ENCODE peak calls at places on chromosomes 13 and 19, in four cellular contexts. S is colonic mucosa, B is hepatocyte, C is heart right ventricle. V is an unnamed sample.

GRCh38 chr19:45114116-45114515 is 21.1 kb downstream of the PPP1R37 start:
- DNase-seq in C (no peak), S (no peak), B (no peak), V (no peak)

GRCh38 chr19:14149509-14149994 is 13.2 kb upstream of the ASF1B start:
- DNase-seq in C (peak), B (peak), S (peak), V (peak)

GRCh38 chr19:51091126-51091525 is 8.4 kb upstream of the KLK14 start:
- DNase-seq in S (no peak), B (no peak), C (no peak), V (no peak)

GRCh38 chr13:28100149-28101121 is at the start of gene FLT3:
- DNase-seq in C (peak), B (peak), S (peak), V (peak)

GRCh38 chr19:4866595-4867424 is 657 bp downstream of the PLIN3 start:
- DNase-seq in B (peak), S (peak), C (peak), V (peak)

GRCh38 chr19:3692141-3693029 is 7.9 kb downstream of the PIP5K1C start:
- DNase-seq in C (no peak), B (no peak), S (no peak), V (no peak)

GRCh38 chr13:98537740-98538139 is 39.2 kb downstream of the STK24 start:
- DNase-seq in C (no peak), S (no peak), B (no peak), V (no peak)

GRCh38 chr13:66532146-66532545 is 698.0 kb downstream of the PCDH9 start:
- DNase-seq in S (no peak), B (no peak), C (no peak), V (no peak)

GRCh38 chr19:31214086-31214485 is 135.2 kb downstream of the TSHZ3 start:
- DNase-seq in S (peak), C (peak), B (peak), V (peak)

GRCh38 chr19:54577334-54577733 is 3.7 kb downstream of the LILRA2 start:
- DNase-seq in B (no peak), C (no peak), S (no peak), V (no peak)

GRCh38 chr13:40665061-40665753 is 1.2 kb downstream of the FOXO1 start:
- DNase-seq in B (peak), C (peak), S (peak), V (peak)

GRCh38 chr13:90947976-90948375 is 399.5 kb upstream of the MIR17HG start:
- DNase-seq in C (no peak), S (no peak), B (no peak), V (no peak)

GRCh38 chr19:34962945-34963530 is 991 bp downstream of the ZNF792 start:
- DNase-seq in B (no peak), S (peak), C (peak), V (peak)

GRCh38 chr13:36124236-36124822 is 6.9 kb downstream of the DCLK1 start:
- DNase-seq in B (peak), S (no peak), C (no peak), V (no peak)

GRCh38 chr19:2039082-2039958 is 11.7 kb downstream of the MKNK2 start:
- DNase-seq in B (peak), C (no peak), S (no peak), V (no peak)

GRCh38 chr19:31511696-31512095 is 162.5 kb upstream of the TSHZ3 start:
- DNase-seq in S (no peak), B (no peak), C (no peak), V (no peak)

GRCh38 chr13:97549201-97549600 is 115.2 kb downstream of the RAP2A start:
- DNase-seq in S (no peak), B (no peak), C (no peak), V (no peak)

GRCh38 chr19:53519431-53519830 is 18.5 kb upstream of the ZNF331 start:
- DNase-seq in B (peak), C (no peak), S (no peak), V (no peak)

GRCh38 chr13:34750078-34750703 is 191.9 kb upstream of the NBEA start:
- DNase-seq in S (no peak), C (peak), B (peak), V (peak)

GRCh38 chr19:17680235-17680722 is 7.9 kb downstream of the UNC13A start:
- DNase-seq in C (peak), S (peak), B (peak), V (peak)

GRCh38 chr19:29714371-29714952 is 599 bp downstream of the C19orf12 start:
- DNase-seq in C (no peak), B (no peak), S (no peak), V (peak)

GRCh38 chr19:15397236-15397635 is 17.6 kb upstream of the AKAP8 start:
- DNase-seq in B (no peak), C (no peak), S (no peak), V (no peak)

GRCh38 chr19:18436651-18437478 is 1.1 kb downstream of the ISYNA1 start:
- DNase-seq in C (peak), B (peak), S (peak), V (peak)

GRCh38 chr13:113724780-113725315 is 34.2 kb upstream of the TMEM255B start:
- DNase-seq in B (peak), S (peak), C (peak), V (peak)

GRCh38 chr13:111867657-111868056 is 199.3 kb upstream of the SOX1 start:
- DNase-seq in S (no peak), C (no peak), B (no peak), V (no peak)

GRCh38 chr13:40306817-40307216 is 359.6 kb downstream of the FOXO1 start:
- DNase-seq in C (no peak), S (no peak), B (no peak), V (no peak)

GRCh38 chr19:14116918-14117578 is 514 bp downstream of the PRKACA start:
- DNase-seq in C (peak), S (peak), B (peak), V (peak)

GRCh38 chr19:4327252-4327876 is 11.3 kb downstream of the STAP2 start:
- DNase-seq in S (peak), B (peak), C (peak), V (peak)

GRCh38 chr19:38769635-38770211 is 3.6 kb downstream of the LGALS7 start:
- DNase-seq in B (peak), C (peak), S (peak), V (peak)

GRCh38 chr19:49222528-49222927 is 64.9 kb downstream of the TRPM4 start:
- DNase-seq in B (no peak), C (no peak), S (no peak), V (no peak)

GRCh38 chr13:36815069-36815468 is 4.0 kb upstream of the RFXAP start:
- DNase-seq in B (no peak), S (no peak), C (no peak), V (no peak)

GRCh38 chr19:30719189-30719990 is 347.2 kb downstream of the ZNF536 start:
- DNase-seq in B (peak), S (peak), C (peak), V (peak)

GRCh38 chr19:36488118-36488815 is 1.1 kb downstream of the ZNF566 start:
- DNase-seq in B (no peak), S (no peak), C (no peak), V (no peak)

GRCh38 chr19:49434907-49435577 is 6.3 kb downstream of the SLC17A7 start:
- DNase-seq in B (no peak), C (no peak), S (no peak), V (no peak)

GRCh38 chr19:47186337-47187022 is 44.5 kb downstream of the BBC3 start:
- DNase-seq in S (no peak), C (no peak), B (no peak), V (peak)
- TF ChIP-seq CTCF in S (no peak), C (no peak), B (no peak), V (no peak)

GRCh38 chr13:67867206-67867605 is 637.1 kb upstream of the PCDH9 start:
- DNase-seq in C (no peak), S (no peak), B (no peak), V (no peak)
- H3K4me3 ChIP-seq in C (no peak), S (no peak), B (no peak), V (no peak)

GRCh38 chr19:535017-535835 is 3.7 kb downstream of the CDC34 start:
- DNase-seq in S (no peak), C (no peak), B (no peak), V (peak)
- TF ChIP-seq CTCF in S (no peak), C (no peak), B (no peak), V (no peak)

GRCh38 chr19:13051581-13052165 is 51.0 kb downstream of the LYL1 start:
- DNase-seq in S (peak), B (peak), C (peak), V (peak)

GRCh38 chr19:13054605-13055212 is 47.9 kb downstream of the LYL1 start:
- DNase-seq in C (no peak), B (no peak), S (no peak), V (no peak)

GRCh38 chr19:13053761-13054604 is 48.7 kb downstream of the LYL1 start:
- DNase-seq in C (peak), S (peak), B (peak), V (peak)

GRCh38 chr19:13053238-13053637 is 49.4 kb downstream of the LYL1 start:
- DNase-seq in B (no peak), C (no peak), S (no peak), V (no peak)

DNA sequence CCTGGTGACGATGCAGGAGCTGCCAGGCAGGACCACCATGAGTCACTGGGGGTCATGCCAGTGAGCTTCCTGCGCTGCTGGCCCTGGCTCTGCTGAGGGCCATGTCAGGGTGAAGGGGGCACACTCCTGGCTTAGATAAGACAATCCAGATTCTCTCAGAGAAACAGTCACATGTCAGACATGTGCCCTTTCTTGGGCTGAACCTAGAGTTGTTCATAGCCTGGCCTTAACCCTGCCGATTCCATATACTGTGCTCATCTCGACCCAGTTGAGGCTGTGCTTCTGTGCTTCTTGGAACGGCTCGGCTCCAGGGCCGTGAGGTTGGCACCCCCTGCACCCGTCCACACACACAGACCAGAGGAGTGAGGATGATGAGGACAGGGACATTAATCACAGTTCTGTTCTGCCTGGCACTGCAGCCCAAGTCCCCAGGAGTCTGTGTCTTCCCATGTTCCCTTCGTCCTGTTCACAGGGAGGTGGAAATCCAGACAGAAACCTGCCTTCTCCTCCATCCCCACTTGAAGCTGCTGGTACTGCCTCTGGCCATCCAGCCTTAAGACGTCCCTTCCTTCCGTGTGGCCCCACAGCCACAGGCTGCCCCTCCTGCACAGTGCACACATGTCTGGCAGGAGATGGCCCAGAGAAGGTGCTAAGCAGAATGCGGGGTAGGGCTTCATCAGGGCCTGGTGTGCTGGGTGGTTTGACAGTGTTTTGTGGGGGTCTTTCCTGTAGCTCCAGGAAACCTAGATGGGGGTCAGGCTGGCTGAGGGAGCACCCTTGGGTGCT is 50.0 kb downstream of the LYL1 start:
- DNase-seq in B (no peak), S (no peak), C (no peak), V (no peak)
- H3K4me3 ChIP-seq in B (no peak), S (no peak), C (no peak), V (no peak)

DNA sequence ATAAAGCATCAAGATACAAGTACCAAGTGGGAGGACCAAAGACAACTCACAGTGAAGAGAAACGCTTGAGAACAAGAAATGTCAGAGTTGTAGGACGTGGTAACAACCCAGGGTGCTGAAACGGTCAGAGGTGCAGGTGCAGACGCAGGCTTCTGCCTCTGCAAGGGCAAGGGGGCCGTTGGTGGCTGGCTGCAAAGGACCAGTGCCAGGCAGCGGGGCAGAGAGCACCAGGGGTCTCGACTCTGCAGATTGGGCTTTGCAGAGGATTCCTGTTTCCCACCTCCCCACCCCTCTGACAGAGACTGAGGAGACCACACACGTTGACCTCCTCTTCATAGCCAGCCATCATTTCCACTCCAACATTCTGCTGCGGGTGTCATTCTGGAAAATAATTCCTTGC is 38.3 kb downstream of the RAB20 start:
- DNase-seq in C (no peak), B (no peak), S (no peak), V (peak)
- TF ChIP-seq CTCF in C (no peak), B (no peak), S (no peak), V (no peak)

DNA sequence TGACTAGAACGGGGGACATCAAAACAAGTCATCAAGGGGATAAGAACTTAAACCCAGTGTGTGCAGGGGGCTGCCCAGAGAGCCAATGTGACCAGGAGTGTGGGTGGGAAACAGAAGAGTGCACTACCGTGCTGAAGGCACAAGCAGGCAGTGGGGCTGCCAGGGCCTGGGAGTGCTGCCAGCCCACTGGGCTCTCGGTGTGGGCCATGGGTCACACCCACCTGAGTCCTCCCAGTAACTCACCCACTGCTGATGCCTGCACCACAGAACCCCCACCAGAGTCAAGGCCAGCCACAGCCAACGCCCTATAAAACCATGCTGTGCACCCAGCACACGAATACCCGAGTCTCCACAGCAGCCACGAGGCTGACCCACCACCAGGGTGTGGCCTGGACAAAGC is 8.5 kb downstream of the MED26 start:
- DNase-seq in C (peak), B (no peak), S (no peak), V (no peak)
- H3K4me3 ChIP-seq in C (no peak), B (no peak), S (no peak), V (no peak)

GRCh38 chr13:48393030-48393697 is 19.7 kb downstream of the LPAR6 start:
- DNase-seq in S (no peak), B (no peak), C (no peak), V (no peak)
- TF ChIP-seq CTCF in S (no peak), B (no peak), C (no peak), V (no peak)

DNA sequence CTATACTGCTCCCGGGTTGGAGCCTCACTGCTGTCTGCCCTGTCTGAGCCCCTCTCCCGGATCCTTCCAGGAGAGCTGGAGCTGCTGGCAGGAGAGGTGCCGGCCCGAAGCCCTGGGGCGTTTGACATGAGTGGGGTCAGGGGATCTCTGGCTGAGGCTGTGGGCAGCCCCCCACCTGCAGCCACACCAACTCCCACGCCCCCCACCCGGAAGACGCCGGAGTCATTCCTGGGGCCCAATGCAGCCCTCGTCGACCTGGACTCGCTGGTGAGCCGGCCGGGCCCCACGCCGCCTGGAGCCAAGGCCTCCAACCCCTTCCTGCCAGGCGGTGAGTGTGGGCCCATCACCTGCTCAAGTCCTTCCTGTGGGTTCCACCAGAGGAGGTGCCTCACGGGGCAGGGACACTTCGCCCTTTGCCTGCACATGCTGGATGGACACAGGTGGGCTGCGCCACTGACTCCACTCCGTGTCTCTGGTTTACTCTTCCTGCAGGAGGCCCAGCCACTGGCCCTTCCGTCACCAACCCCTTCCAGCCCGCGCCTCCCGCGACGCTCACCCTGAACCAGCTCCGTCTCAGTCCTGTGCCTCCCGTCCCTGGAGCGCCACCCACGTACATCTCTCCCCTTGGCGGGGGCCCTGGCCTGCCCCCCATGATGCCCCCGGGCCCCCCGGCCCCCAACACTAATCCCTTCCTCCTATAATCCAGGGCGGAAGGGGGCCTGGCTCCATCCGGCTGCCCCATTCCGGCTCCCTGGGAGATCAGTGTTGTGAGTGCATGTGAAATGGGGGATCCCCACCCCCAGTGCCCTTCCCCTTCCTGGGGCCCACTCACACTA is 19.8 kb downstream of the EPN1 start:
- DNase-seq in C (no peak), B (no peak), S (no peak), V (no peak)
- H3K4me3 ChIP-seq in C (no peak), B (no peak), S (no peak), V (no peak)

DNA sequence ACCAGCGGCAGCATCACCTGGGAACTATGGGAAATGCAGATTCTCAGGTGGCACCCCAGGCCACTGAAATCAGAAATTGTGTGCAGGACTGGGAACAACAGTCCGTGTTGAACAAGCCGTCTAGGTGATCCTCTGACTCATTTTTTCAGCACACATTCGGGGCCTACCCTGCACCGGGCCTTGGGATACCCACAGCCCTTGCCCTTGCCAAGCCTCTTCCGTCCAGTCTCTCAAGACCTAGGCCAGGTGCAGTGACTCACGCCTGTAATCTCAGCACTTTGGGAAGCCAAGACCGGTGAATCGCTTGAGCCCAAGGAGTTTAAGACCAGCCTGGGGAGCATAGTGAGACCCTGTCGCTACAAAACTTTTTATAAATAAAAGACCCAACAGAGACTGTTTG is 18.3 kb downstream of the TGFB1 start:
- DNase-seq in C (no peak), S (no peak), B (no peak), V (no peak)
- TF ChIP-seq CTCF in C (no peak), S (no peak), B (no peak), V (no peak)